ENCODE peak calls at places on chromosomes 4 and X, in four cellular contexts. S, H, W and U are unnamed samples.

GRCh38 chrX:30576881-30577280 is 685 bp downstream of the TASL start:
- DNase-seq in S (no peak), H (no peak), W (no peak), U (peak)

GRCh38 chr4:173211222-173211621 is 42.6 kb downstream of the GALNT7 start:
- DNase-seq in S (no peak), H (no peak), W (no peak), U (no peak)

GRCh38 chr4:182695009-182695408 is 222.2 kb downstream of the DCTD start:
- DNase-seq in S (no peak), H (no peak), W (no peak), U (no peak)

GRCh38 chr4:95516528-95517011 is 32.2 kb downstream of the UNC5C start:
- DNase-seq in S (no peak), H (no peak), W (no peak), U (no peak)

GRCh38 chrX:70453024-70453618 is 8.5 kb downstream of the DLG3 start:
- DNase-seq in S (no peak), H (no peak), W (no peak), U (no peak)

GRCh38 chrX:46961574-46962279 is 49.5 kb downstream of the JADE3 start:
- DNase-seq in S (peak), H (no peak), W (no peak), U (no peak)

GRCh38 chr4:188780028-188780427 is 640.8 kb downstream of the TRIML1 start:
- DNase-seq in S (no peak), H (no peak), W (no peak), U (no peak)

GRCh38 chr4:152975615-152976465 is 39.7 kb downstream of the FHDC1 start:
- DNase-seq in S (no peak), H (no peak), W (no peak), U (no peak)

GRCh38 chr4:18689308-18689915 is 667.9 kb upstream of the LCORL start:
- DNase-seq in S (peak), H (peak), W (peak), U (no peak)

GRCh38 chr4:123409301-123409700 is 12.7 kb downstream of the SPRY1 start:
- DNase-seq in S (no peak), H (no peak), W (no peak), U (no peak)

GRCh38 chr4:176413171-176413570 is 93.4 kb downstream of the SPCS3 start:
- DNase-seq in S (no peak), H (no peak), W (no peak), U (no peak)